ENCODE peak calls at places on chromosomes 2 and 18, in nine cellular contexts. K, N, F, D, V, X, B, H and P are unnamed samples.

GRCh38 chr2:239776441-239777033 is 248.6 kb downstream of the NDUFA10 start:
- DNase-seq in F (no peak), X (peak; percentile 47), H (no peak), B (no peak), V (no peak), N (peak; percentile 66), D (peak; percentile 51), K (no peak), P (no peak)

GRCh38 chr2:195559431-195559914 is 97.6 kb upstream of the SLC39A10 start:
- DNase-seq in F (peak; percentile 94), N (peak; percentile 73), D (no peak), H (peak; percentile 81), X (no peak), V (no peak), B (no peak), K (no peak), P (no peak)

GRCh38 chr2:180983468-180984388 is 3.3 kb downstream of the UBE2E3 start:
- DNase-seq in B (no peak), X (no peak), V (no peak), H (no peak), N (no peak), D (no peak), K (peak; percentile 28), F (peak; percentile 73), P (peak; percentile 24)

GRCh38 chr2:217231212-217231611 is 371.3 kb upstream of the TNP1 start:
- DNase-seq in K (no peak), V (no peak), X (no peak), H (no peak), D (no peak), F (no peak), B (no peak), N (no peak), P (no peak)

GRCh38 chr2:37615808-37616673 is 55.4 kb downstream of the CDC42EP3 start:
- DNase-seq in X (peak; percentile 70), F (no peak), H (no peak), N (peak; percentile 92), K (no peak), V (no peak), D (peak; percentile 70), B (no peak), P (no peak)

GRCh38 chr2:166614027-166614426 is 120.0 kb upstream of the SCN7A start:
- DNase-seq in V (no peak), N (no peak), F (no peak), K (no peak), D (no peak), H (no peak), X (no peak), B (no peak), P (no peak)

GRCh38 chr2:45458909-45459563 is 152.0 kb downstream of the SRBD1 start:
- DNase-seq in F (peak; percentile 75), B (no peak), V (peak; percentile 30), N (no peak), D (peak; percentile 69), H (peak; percentile 47), K (peak; percentile 33), X (no peak), P (peak; percentile 62)

GRCh38 chr2:189178007-189178406 is 1.6 kb downstream of the COL5A2 start:
- DNase-seq in F (peak; percentile 58), B (no peak), H (no peak), N (no peak), D (no peak), K (peak; percentile 13), V (no peak), X (no peak), P (peak; percentile 5)

GRCh38 chr2:130798472-130799221 is 38.1 kb upstream of the ARHGEF4 start:
- DNase-seq in D (no peak), F (peak; percentile 70), X (no peak), V (peak; percentile 31), N (peak; percentile 83), K (no peak), B (no peak), H (no peak), P (no peak)

GRCh38 chr18:54684786-54685185 is 93.7 kb downstream of the DYNAP start:
- DNase-seq in B (no peak), X (no peak), N (no peak), D (no peak), H (no peak), K (no peak), F (peak; percentile 73), V (no peak), P (no peak)

GRCh38 chr18:79527656-79528055 is 131.9 kb downstream of the NFATC1 start:
- DNase-seq in B (no peak), X (peak; percentile 25), D (no peak), H (no peak), V (peak; percentile 8), K (no peak), N (no peak), F (no peak), P (no peak)

GRCh38 chr18:31555971-31556747 is 35.5 kb upstream of the TTR start:
- DNase-seq in K (peak; percentile 25), N (no peak), H (peak; percentile 19), V (peak; percentile 19), B (no peak), D (no peak), F (peak; percentile 84), X (no peak), P (peak; percentile 21)

GRCh38 chr2:38748857-38749804 is 2.0 kb downstream of the SRSF7 start:
- DNase-seq in V (no peak), H (no peak), K (no peak), B (no peak), F (no peak), D (no peak), X (no peak), N (no peak), P (no peak)

GRCh38 chr2:178845565-178846457 is 38.6 kb upstream of the TTN start:
- DNase-seq in N (no peak), V (no peak), K (no peak), H (no peak), F (peak; percentile 55), D (no peak), X (no peak), B (no peak), P (no peak)

GRCh38 chr2:195863564-195863963 is 205.1 kb downstream of the DNAH7 start:
- DNase-seq in N (no peak), K (no peak), F (no peak), V (no peak), D (no peak), B (no peak), X (no peak), H (no peak), P (no peak)

GRCh38 chr2:9255416-9255815 is 48.8 kb downstream of the ASAP2 start:
- DNase-seq in X (no peak), F (no peak), N (no peak), D (no peak), B (no peak), H (no peak), K (no peak), V (no peak), P (no peak)

GRCh38 chr2:173298536-173299097 is 56.1 kb upstream of the CDCA7 start:
- DNase-seq in D (no peak), K (no peak), H (no peak), X (no peak), N (no peak), V (no peak), B (no peak), F (peak; percentile 10), P (no peak)

DNA sequence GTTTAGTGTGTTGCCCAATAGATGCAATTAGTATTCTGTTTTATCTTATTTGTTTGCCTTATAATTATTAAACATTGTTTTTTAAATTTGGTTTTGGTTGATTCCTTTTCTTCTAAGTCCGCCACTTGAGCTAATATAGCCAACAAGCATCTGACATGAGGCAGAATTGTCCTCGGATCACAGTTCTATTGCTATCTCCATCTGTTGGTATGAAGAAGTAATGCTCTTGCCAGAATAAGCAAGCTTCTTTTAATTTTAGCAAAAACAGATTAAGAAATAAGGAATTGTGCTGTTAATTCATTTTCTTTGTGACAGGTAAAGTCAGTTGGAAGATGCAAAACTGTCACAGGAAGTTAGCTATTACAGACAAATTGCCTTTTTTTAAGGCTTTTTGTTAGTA is 54.3 kb downstream of the R3HDM1 start:
- DNase-seq in D (no peak), B (no peak), V (no peak), N (no peak), K (no peak), X (no peak), H (no peak), F (peak; percentile 29), P (no peak)
- TF ChIP-seq CTCF in D (no peak), B (no peak), V (no peak), N (no peak), K (no peak), X (no peak), H (peak; percentile 21), F (peak; percentile 11), P (no peak)

GRCh38 chr2:216194561-216194960 is 85.4 kb downstream of the XRCC5 start:
- DNase-seq in X (no peak), H (no peak), K (no peak), B (no peak), V (no peak), D (no peak), N (no peak), F (no peak), P (no peak)
- H3K27ac ChIP-seq in X (no peak overlapping the region), H (no peak overlapping the region), K (no peak overlapping the region), B (no peak overlapping the region), V (no peak overlapping the region), D (no peak overlapping the region), N (no peak overlapping the region), F (no peak overlapping the region), P (no peak overlapping the region)

DNA sequence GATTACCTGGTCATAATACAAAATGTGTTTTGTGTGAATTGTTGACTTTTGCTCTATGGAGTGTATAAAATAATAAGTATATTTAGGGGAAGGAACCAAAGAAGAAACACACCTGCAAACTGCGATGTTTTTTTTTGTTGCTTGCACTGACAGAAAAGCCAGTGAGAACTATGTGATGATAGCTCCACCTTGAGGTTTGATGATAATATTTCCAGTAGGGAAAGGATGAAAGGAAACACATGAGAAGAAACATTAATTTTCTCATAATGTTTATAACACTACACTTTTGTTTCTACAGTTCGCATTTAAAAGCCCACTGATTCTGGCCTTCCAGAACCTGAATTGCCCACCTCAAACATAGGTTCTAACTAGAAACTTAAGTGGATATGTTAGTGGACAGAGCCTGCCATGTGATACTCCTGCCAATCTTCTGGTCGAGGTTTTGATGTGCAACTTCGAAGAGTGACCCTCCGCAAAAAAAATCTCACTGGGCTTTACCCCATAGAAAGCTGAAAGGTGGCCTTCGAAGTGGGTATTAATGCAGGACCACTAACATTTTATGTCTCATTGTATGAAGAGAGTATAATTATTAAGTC is 476.4 kb upstream of the SPHKAP start:
- DNase-seq in B (no peak), X (no peak), K (peak; percentile 8), V (no peak), H (no peak), D (no peak), F (peak; percentile 62), N (no peak), P (peak; percentile 22)
- TF ChIP-seq CTCF in B (no peak), X (peak; percentile 43), K (peak; percentile 77), V (peak; percentile 12), H (peak; percentile 75), D (peak; percentile 38), F (peak; percentile 47), N (no peak), P (peak; percentile 54)

DNA sequence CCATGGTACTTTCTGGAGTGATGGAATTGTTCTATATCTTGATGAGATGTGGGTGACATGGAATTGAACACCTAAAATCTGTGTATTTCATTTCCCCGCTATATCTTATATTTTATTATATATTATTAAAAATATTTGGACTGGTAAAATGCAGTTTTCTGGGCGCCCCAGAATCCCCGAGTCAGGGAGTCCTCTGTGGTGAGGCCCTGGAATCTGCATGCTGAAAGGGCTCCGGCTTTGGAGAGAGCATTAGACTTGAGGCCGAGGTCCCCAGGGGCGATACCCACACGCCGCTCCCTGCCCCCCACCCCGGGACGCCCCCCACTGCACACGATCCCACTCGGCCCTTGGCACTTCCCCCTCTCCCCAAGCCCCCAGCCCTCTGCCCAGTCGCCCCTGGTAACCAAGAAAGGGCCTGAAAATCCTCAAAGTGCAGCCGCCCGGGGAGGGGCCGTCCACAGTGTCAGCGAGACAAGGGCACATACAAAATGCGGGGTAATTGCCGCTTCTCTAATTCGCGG is 126.0 kb downstream of the ZFP36L2 start:
- DNase-seq in D (no peak), H (no peak), B (no peak), X (no peak), K (no peak), V (no peak), N (no peak), F (no peak), P (no peak)
- H3K27ac ChIP-seq in D (peak overlapping the region; percentile 94), H (no peak overlapping the region), B (peak overlapping the region; percentile 92), X (peak overlapping the region; percentile 87), K (no peak overlapping the region), V (peak overlapping the region; percentile 77), N (peak overlapping the region; percentile 65), F (no peak overlapping the region), P (peak overlapping the region; percentile 77)